ENCODE peak calls at places on chromosome 14, in eight cellular contexts. One of them, this sample, is unnamed. For H3K4me1, the result is how much of the 10 kb centered on the place peaks cover.

GRCh38 chr14:60058087-60058486 is 33.6 kb upstream of the PCNX4 start:
- DNase-seq in SK-N-SH: no peak
- DNase-seq in ovary: no peak
- DNase-seq in breast epithelium: no peak
- DNase-seq in GM23248: no peak
- DNase-seq in right cardiac atrium: no peak
- DNase-seq in uterus: no peak
- DNase-seq in heart right ventricle: no peak
- DNase-seq in this sample: no peak

GRCh38 chr14:82647088-82647697 is 1113.5 kb upstream of the SEL1L start:
- DNase-seq in right cardiac atrium: no peak
- DNase-seq in uterus: no peak
- DNase-seq in ovary: no peak
- DNase-seq in breast epithelium: no peak
- DNase-seq in GM23248: no peak
- DNase-seq in SK-N-SH: no peak
- DNase-seq in heart right ventricle: no peak
- DNase-seq in this sample: no peak

GRCh38 chr14:95480109-95480886 is 36.2 kb downstream of the SYNE3 start:
- DNase-seq in GM23248: peak
- DNase-seq in ovary: no peak
- DNase-seq in heart right ventricle: peak
- DNase-seq in SK-N-SH: no peak
- DNase-seq in uterus: peak
- DNase-seq in breast epithelium: no peak
- DNase-seq in right cardiac atrium: peak
- DNase-seq in this sample: no peak

GRCh38 chr14:31954991-31955390 is 122.1 kb upstream of the ARHGAP5 start:
- DNase-seq in ovary: no peak
- DNase-seq in breast epithelium: no peak
- DNase-seq in GM23248: peak
- DNase-seq in uterus: no peak
- DNase-seq in heart right ventricle: no peak
- DNase-seq in right cardiac atrium: no peak
- DNase-seq in SK-N-SH: no peak
- DNase-seq in this sample: no peak

GRCh38 chr14:22319526-22320352 is 269.3 kb downstream of the DAD1 start:
- DNase-seq in heart right ventricle: peak
- DNase-seq in SK-N-SH: peak
- DNase-seq in ovary: no peak
- DNase-seq in breast epithelium: no peak
- DNase-seq in GM23248: peak
- DNase-seq in uterus: peak
- DNase-seq in right cardiac atrium: peak
- DNase-seq in this sample: no peak

GRCh38 chr14:36582874-36583241 is 444 bp upstream of the NKX2-8 start:
- DNase-seq in ovary: no peak
- DNase-seq in GM23248: peak
- DNase-seq in uterus: no peak
- DNase-seq in right cardiac atrium: no peak
- DNase-seq in breast epithelium: no peak
- DNase-seq in SK-N-SH: peak
- DNase-seq in heart right ventricle: no peak
- DNase-seq in this sample: no peak

GRCh38 chr14:22838631-22839041 is 2.3 kb downstream of the MMP14 start:
- DNase-seq in right cardiac atrium: no peak
- DNase-seq in uterus: peak
- DNase-seq in ovary: peak
- DNase-seq in heart right ventricle: peak
- DNase-seq in breast epithelium: no peak
- DNase-seq in GM23248: peak
- DNase-seq in SK-N-SH: no peak
- DNase-seq in this sample: peak

GRCh38 chr14:30355431-30355913 is 203.5 kb upstream of the G2E3 start:
- DNase-seq in SK-N-SH: no peak
- DNase-seq in uterus: no peak
- DNase-seq in ovary: no peak
- DNase-seq in breast epithelium: no peak
- DNase-seq in GM23248: no peak
- DNase-seq in heart right ventricle: no peak
- DNase-seq in right cardiac atrium: no peak
- DNase-seq in this sample: no peak

GRCh38 chr14:52701223-52701622 is 5.8 kb upstream of the PSMC6 start:
- DNase-seq in breast epithelium: no peak
- DNase-seq in ovary: no peak
- DNase-seq in uterus: no peak
- DNase-seq in heart right ventricle: no peak
- DNase-seq in GM23248: no peak
- DNase-seq in SK-N-SH: no peak
- DNase-seq in right cardiac atrium: no peak
- DNase-seq in this sample: no peak

DNA sequence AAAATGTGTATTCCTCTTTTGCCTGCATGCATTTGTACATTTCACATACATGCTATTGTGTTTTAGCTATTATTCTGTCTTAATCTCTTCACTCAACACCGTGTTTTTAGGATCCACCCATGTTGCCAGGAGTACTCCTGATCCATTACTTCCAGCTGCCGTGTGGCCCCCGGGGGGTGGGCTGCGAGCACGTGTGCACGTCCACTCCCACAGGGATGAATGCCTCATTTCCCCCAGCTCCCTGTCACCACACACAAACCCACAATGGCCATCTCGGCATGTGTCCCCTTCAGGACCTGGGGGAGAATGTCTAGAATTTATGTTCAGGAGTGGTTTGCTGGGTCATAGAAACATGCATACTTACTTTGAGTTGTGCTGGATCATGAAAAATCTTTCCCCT is 62.7 kb upstream of the ACTN1 start:
- DNase-seq in right cardiac atrium: no peak
- DNase-seq in ovary: no peak
- DNase-seq in breast epithelium: no peak
- DNase-seq in uterus: no peak
- DNase-seq in SK-N-SH: no peak
- DNase-seq in heart right ventricle: no peak
- DNase-seq in GM23248: no peak
- DNase-seq in this sample: no peak
- H3K4me1 ChIP-seq in right cardiac atrium: under half
- H3K4me1 ChIP-seq in ovary: under half
- H3K4me1 ChIP-seq in breast epithelium: under half
- H3K4me1 ChIP-seq in uterus: under half
- H3K4me1 ChIP-seq in SK-N-SH: under half
- H3K4me1 ChIP-seq in heart right ventricle: half or more
- H3K4me1 ChIP-seq in GM23248: half or more
- H3K4me1 ChIP-seq in this sample: under half

GRCh38 chr14:75141062-75141461 is 14.2 kb upstream of the NEK9 start:
- DNase-seq in ovary: no peak
- DNase-seq in uterus: no peak
- DNase-seq in GM23248: no peak
- DNase-seq in right cardiac atrium: no peak
- DNase-seq in heart right ventricle: no peak
- DNase-seq in SK-N-SH: no peak
- DNase-seq in breast epithelium: no peak
- DNase-seq in this sample: no peak

GRCh38 chr14:75139185-75139584 is 12.3 kb upstream of the NEK9 start:
- DNase-seq in ovary: no peak
- DNase-seq in breast epithelium: no peak
- DNase-seq in right cardiac atrium: no peak
- DNase-seq in GM23248: no peak
- DNase-seq in heart right ventricle: no peak
- DNase-seq in uterus: no peak
- DNase-seq in SK-N-SH: no peak
- DNase-seq in this sample: no peak

GRCh38 chr14:75140620-75141019 is 13.8 kb upstream of the NEK9 start:
- DNase-seq in breast epithelium: no peak
- DNase-seq in right cardiac atrium: no peak
- DNase-seq in SK-N-SH: no peak
- DNase-seq in GM23248: no peak
- DNase-seq in uterus: no peak
- DNase-seq in heart right ventricle: no peak
- DNase-seq in ovary: no peak
- DNase-seq in this sample: no peak

GRCh38 chr14:75141967-75142366 is 15.1 kb upstream of the NEK9 start:
- DNase-seq in breast epithelium: no peak
- DNase-seq in heart right ventricle: no peak
- DNase-seq in uterus: no peak
- DNase-seq in ovary: no peak
- DNase-seq in GM23248: peak
- DNase-seq in SK-N-SH: peak
- DNase-seq in right cardiac atrium: no peak
- DNase-seq in this sample: no peak

DNA sequence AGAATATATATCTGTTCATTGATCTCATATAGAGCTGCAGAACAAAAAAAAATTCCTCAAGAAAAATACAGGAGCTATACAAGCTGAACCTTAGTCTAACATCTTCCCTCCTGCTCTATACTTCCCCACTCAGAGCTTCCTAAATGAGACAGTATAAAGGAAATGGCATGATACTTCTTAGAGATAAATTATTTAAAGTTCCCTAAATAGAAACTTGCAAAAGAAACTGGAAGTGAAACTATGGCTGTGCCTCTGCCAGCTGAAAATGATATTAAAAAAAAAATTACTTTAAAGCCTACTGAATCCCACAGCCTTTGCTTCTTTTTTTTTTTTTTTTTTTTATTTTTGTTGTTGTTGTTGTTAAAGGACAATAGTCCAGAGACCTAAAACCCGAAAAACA is 11.6 kb upstream of the NEK9 start:
- DNase-seq in GM23248: no peak
- DNase-seq in breast epithelium: no peak
- DNase-seq in SK-N-SH: no peak
- DNase-seq in ovary: no peak
- DNase-seq in right cardiac atrium: no peak
- DNase-seq in uterus: no peak
- DNase-seq in heart right ventricle: no peak
- DNase-seq in this sample: no peak
- H3K27ac ChIP-seq in GM23248: no peak
- H3K27ac ChIP-seq in breast epithelium: peak
- H3K27ac ChIP-seq in SK-N-SH: peak
- H3K27ac ChIP-seq in ovary: no peak
- H3K27ac ChIP-seq in right cardiac atrium: no peak
- H3K27ac ChIP-seq in uterus: peak
- H3K27ac ChIP-seq in heart right ventricle: peak
- H3K27ac ChIP-seq in this sample: peak

GRCh38 chr14:64724578-64724930 is 20.3 kb downstream of the PLEKHG3 start:
- DNase-seq in uterus: no peak
- DNase-seq in breast epithelium: no peak
- DNase-seq in ovary: peak
- DNase-seq in GM23248: no peak
- DNase-seq in SK-N-SH: no peak
- DNase-seq in right cardiac atrium: no peak
- DNase-seq in heart right ventricle: no peak
- DNase-seq in this sample: no peak

GRCh38 chr14:64726585-64726890 is 22.3 kb downstream of the PLEKHG3 start:
- DNase-seq in uterus: peak
- DNase-seq in SK-N-SH: no peak
- DNase-seq in GM23248: peak
- DNase-seq in breast epithelium: no peak
- DNase-seq in heart right ventricle: no peak
- DNase-seq in right cardiac atrium: no peak
- DNase-seq in ovary: peak
- DNase-seq in this sample: no peak

GRCh38 chr14:64727551-64728071 is 23.4 kb downstream of the PLEKHG3 start:
- DNase-seq in right cardiac atrium: no peak
- DNase-seq in heart right ventricle: no peak
- DNase-seq in uterus: no peak
- DNase-seq in GM23248: no peak
- DNase-seq in ovary: peak
- DNase-seq in SK-N-SH: no peak
- DNase-seq in breast epithelium: no peak
- DNase-seq in this sample: no peak

GRCh38 chr14:64725360-64725815 is 21.2 kb downstream of the PLEKHG3 start:
- DNase-seq in heart right ventricle: no peak
- DNase-seq in GM23248: no peak
- DNase-seq in ovary: peak
- DNase-seq in right cardiac atrium: no peak
- DNase-seq in breast epithelium: no peak
- DNase-seq in uterus: no peak
- DNase-seq in SK-N-SH: no peak
- DNase-seq in this sample: no peak

GRCh38 chr14:64725879-64726584 is 21.8 kb downstream of the PLEKHG3 start:
- DNase-seq in heart right ventricle: no peak
- DNase-seq in ovary: no peak
- DNase-seq in right cardiac atrium: no peak
- DNase-seq in breast epithelium: no peak
- DNase-seq in uterus: no peak
- DNase-seq in SK-N-SH: no peak
- DNase-seq in GM23248: no peak
- DNase-seq in this sample: no peak
- H3K4me1 ChIP-seq in heart right ventricle: under half
- H3K4me1 ChIP-seq in ovary: under half
- H3K4me1 ChIP-seq in right cardiac atrium: under half
- H3K4me1 ChIP-seq in breast epithelium: under half
- H3K4me1 ChIP-seq in uterus: under half
- H3K4me1 ChIP-seq in SK-N-SH: under half
- H3K4me1 ChIP-seq in GM23248: under half
- H3K4me1 ChIP-seq in this sample: under half

GRCh38 chr14:56002876-56003625 is 115.2 kb upstream of the PELI2 start:
- DNase-seq in right cardiac atrium: no peak
- DNase-seq in uterus: no peak
- DNase-seq in SK-N-SH: no peak
- DNase-seq in ovary: no peak
- DNase-seq in GM23248: no peak
- DNase-seq in breast epithelium: no peak
- DNase-seq in heart right ventricle: no peak
- DNase-seq in this sample: no peak

GRCh38 chr14:56004807-56005579 is 113.2 kb upstream of the PELI2 start:
- DNase-seq in breast epithelium: no peak
- DNase-seq in GM23248: peak
- DNase-seq in uterus: peak
- DNase-seq in right cardiac atrium: peak
- DNase-seq in ovary: peak
- DNase-seq in SK-N-SH: no peak
- DNase-seq in heart right ventricle: peak
- DNase-seq in this sample: peak

GRCh38 chr14:56004323-56004722 is 113.9 kb upstream of the PELI2 start:
- DNase-seq in uterus: no peak
- DNase-seq in breast epithelium: no peak
- DNase-seq in SK-N-SH: no peak
- DNase-seq in ovary: no peak
- DNase-seq in right cardiac atrium: no peak
- DNase-seq in heart right ventricle: no peak
- DNase-seq in GM23248: peak
- DNase-seq in this sample: no peak

GRCh38 chr14:56008160-56008559 is 110.1 kb upstream of the PELI2 start:
- DNase-seq in ovary: no peak
- DNase-seq in heart right ventricle: no peak
- DNase-seq in right cardiac atrium: no peak
- DNase-seq in GM23248: no peak
- DNase-seq in breast epithelium: no peak
- DNase-seq in uterus: no peak
- DNase-seq in SK-N-SH: no peak
- DNase-seq in this sample: no peak

DNA sequence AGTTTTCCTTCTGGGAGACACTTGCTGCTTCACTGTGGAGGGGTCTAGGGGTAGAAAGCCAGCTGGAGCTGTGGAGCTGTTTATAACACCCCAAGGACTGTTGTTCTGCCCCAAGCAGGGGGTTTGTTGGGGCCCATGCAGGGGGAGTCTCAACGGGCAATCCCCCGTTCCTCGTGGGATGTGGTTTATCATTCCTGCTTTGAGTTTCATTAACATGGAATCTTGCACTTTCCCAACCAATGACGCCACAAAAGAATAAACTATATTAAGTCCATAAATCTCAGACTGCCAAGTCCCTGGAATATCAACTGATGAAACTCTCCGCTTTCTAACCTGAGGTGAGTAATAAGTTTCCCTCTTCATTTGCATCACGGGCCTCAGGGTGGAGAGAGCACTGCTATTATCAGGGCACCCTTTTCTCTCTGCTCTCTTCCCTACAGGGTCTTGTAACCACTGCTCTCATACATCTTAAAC is 112.6 kb upstream of the PELI2 start:
- DNase-seq in right cardiac atrium: peak
- DNase-seq in ovary: peak
- DNase-seq in SK-N-SH: no peak
- DNase-seq in GM23248: peak
- DNase-seq in breast epithelium: no peak
- DNase-seq in uterus: no peak
- DNase-seq in heart right ventricle: no peak
- DNase-seq in this sample: no peak
- H3K27ac ChIP-seq in right cardiac atrium: peak
- H3K27ac ChIP-seq in ovary: peak
- H3K27ac ChIP-seq in SK-N-SH: peak
- H3K27ac ChIP-seq in GM23248: peak
- H3K27ac ChIP-seq in breast epithelium: peak
- H3K27ac ChIP-seq in uterus: peak
- H3K27ac ChIP-seq in heart right ventricle: peak
- H3K27ac ChIP-seq in this sample: peak